ENCODE peak calls at places on chromosomes 2 and 18, in six cellular contexts. W is mesothelial cell of epicardium; H is prostate gland; C is MCF 10A; A is dorsolateral prefrontal cortex; T is CD8-positive, alpha-beta T cell. F is an unnamed sample.
A peak's percentile ranks its signal among the peaks of the same experiment; 100 is the strongest.

GRCh38 chr2:60527762-60528161 is 25.7 kb downstream of the BCL11A start:
- DNase-seq in W (no peak), H (no peak), C (no peak), A (no peak), T (no peak), F (no peak)

GRCh38 chr2:84906900-84907714 is 1.7 kb downstream of the TMSB10 start:
- DNase-seq in W (no peak), H (no peak), C (peak; percentile 98), A (no peak), T (no peak), F (no peak)

GRCh38 chr2:178152033-178152432 is 39.8 kb downstream of the RBM45 start:
- DNase-seq in W (no peak), H (no peak), C (no peak), A (no peak), T (no peak), F (no peak)

GRCh38 chr18:23532848-23533247 is 29.5 kb downstream of the RMC1 start:
- DNase-seq in W (no peak), H (no peak), C (no peak), A (no peak), T (no peak), F (no peak)

GRCh38 chr2:159894145-159894838 is 96.3 kb upstream of the CD302 start:
- DNase-seq in W (no peak), H (no peak), C (no peak), A (no peak), T (no peak), F (no peak)

GRCh38 chr18:49628119-49628518 is 66.3 kb downstream of the LIPG start:
- DNase-seq in W (no peak), H (no peak), C (peak; percentile 56), A (no peak), T (no peak), F (no peak)

GRCh38 chr2:116719841-116720240 is 1094.7 kb upstream of the DDX18 start:
- DNase-seq in W (no peak), H (no peak), C (peak; percentile 95), A (no peak), T (no peak), F (no peak)

GRCh38 chr18:2337552-2338141 is 233.7 kb downstream of the METTL4 start:
- DNase-seq in W (no peak), H (no peak), C (peak; percentile 57), A (no peak), T (peak; percentile 5), F (no peak)

GRCh38 chr2:233999182-233999581 is 51.3 kb upstream of the SPP2 start:
- DNase-seq in W (no peak), H (no peak), C (no peak), A (no peak), T (no peak), F (no peak)

GRCh38 chr2:192070099-192070498 is 124.6 kb downstream of the TMEFF2 start:
- DNase-seq in W (no peak), H (no peak), C (no peak), A (no peak), T (no peak), F (no peak)

GRCh38 chr2:134669731-134670669 is 48.8 kb downstream of the TMEM163 start:
- DNase-seq in W (no peak), H (no peak), C (no peak), A (no peak), T (peak; percentile 50), F (no peak)

GRCh38 chr18:23825978-23826405 is 136.7 kb downstream of the LAMA3 start:
- DNase-seq in W (no peak), H (peak; percentile 90), C (peak; percentile 89), A (peak; percentile 73), T (no peak), F (no peak)

GRCh38 chr2:39375917-39376316 is 61.2 kb downstream of the MAP4K3 start:
- DNase-seq in W (no peak), H (no peak), C (no peak), A (no peak), T (no peak), F (no peak)

GRCh38 chr2:153819501-153819900 is 52.2 kb upstream of the GALNT13 start:
- DNase-seq in W (no peak), H (no peak), C (peak; percentile 10), A (no peak), T (no peak), F (no peak)

GRCh38 chr2:138516030-138516704 is 14.6 kb downstream of the SPOPL start:
- DNase-seq in W (no peak), H (no peak), C (no peak), A (no peak), T (no peak), F (no peak)

GRCh38 chr18:79828258-79828657 is 30.5 kb downstream of the KCNG2 start:
- DNase-seq in W (no peak), H (no peak), C (no peak), A (no peak), T (no peak), F (no peak)

GRCh38 chr2:164620873-164621760 is at the start of gene GRB14:
- DNase-seq in W (peak; percentile 26), H (peak; percentile 50), C (peak; percentile 85), A (no peak), T (no peak), F (peak; percentile 82)

GRCh38 chr18:54222922-54223567 is 1.4 kb downstream of the MBD2 start:
- DNase-seq in W (no peak), H (peak; percentile 23), C (no peak), A (no peak), T (peak; percentile 16), F (no peak)

GRCh38 chr2:136242687-136243277 is 124.8 kb upstream of the CXCR4 start:
- DNase-seq in W (no peak), H (no peak), C (no peak), A (no peak), T (no peak), F (no peak)

GRCh38 chr18:67421666-67422065 is 94.9 kb downstream of the DSEL start:
- DNase-seq in W (no peak), H (no peak), C (peak; percentile 1), A (no peak), T (no peak), F (no peak)

GRCh38 chr2:224885836-224886547 is 156.3 kb downstream of the DOCK10 start:
- DNase-seq in W (no peak), H (no peak), C (peak; percentile 86), A (no peak), T (no peak), F (no peak)

DNA sequence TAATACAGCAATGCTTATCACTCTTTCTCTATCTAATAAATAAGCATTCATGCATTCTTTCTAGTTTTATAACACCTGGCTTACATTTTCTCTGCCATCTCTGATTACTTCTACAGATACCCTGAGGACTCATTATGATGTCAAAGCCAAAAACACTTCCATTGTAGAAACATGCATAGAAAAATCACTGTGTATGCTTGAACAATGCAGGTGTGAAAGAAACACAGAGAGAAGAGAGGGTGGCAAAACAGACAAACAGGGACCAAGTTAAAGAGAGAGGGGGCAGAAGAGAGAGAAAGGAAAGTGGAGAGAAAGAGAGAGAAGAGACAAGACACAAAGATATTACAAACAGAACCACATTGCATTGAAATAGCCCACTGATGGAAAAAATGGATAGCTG is 4.4 kb downstream of the MYT1L start:
- DNase-seq in W (no peak), H (no peak), C (no peak), A (no peak), T (no peak), F (no peak)
- TF ChIP-seq CTCF in W (no peak), H (no peak), C (no peak), A (no peak), T (no peak), F (no peak)

GRCh38 chr2:237858294-237859081 is 935 bp upstream of the RAMP1 start:
- DNase-seq in W (no peak), H (peak; percentile 71), C (peak; percentile 84), A (peak; percentile 83), T (no peak), F (peak; percentile 41)
- TF ChIP-seq CTCF in W (no peak), H (peak; percentile 70), C (peak; percentile 81), A (peak; percentile 83), T (no peak), F (peak; percentile 72)

GRCh38 chr2:207630491-207630890 is 5.3 kb upstream of the METTL21A start:
- DNase-seq in W (no peak), H (no peak), C (no peak), A (no peak), T (no peak), F (no peak)

GRCh38 chr2:207629553-207629952 is 4.4 kb upstream of the METTL21A start:
- DNase-seq in W (no peak), H (no peak), C (no peak), A (no peak), T (no peak), F (no peak)

GRCh38 chr2:207624170-207625013 is 802 bp downstream of the METTL21A start:
- DNase-seq in W (peak; percentile 56), H (peak; percentile 68), C (peak; percentile 58), A (peak; percentile 56), T (peak; percentile 34), F (peak; percentile 51)

GRCh38 chr2:207621640-207622039 is 3.6 kb downstream of the METTL21A start:
- DNase-seq in W (no peak), H (no peak), C (no peak), A (no peak), T (no peak), F (no peak)

DNA sequence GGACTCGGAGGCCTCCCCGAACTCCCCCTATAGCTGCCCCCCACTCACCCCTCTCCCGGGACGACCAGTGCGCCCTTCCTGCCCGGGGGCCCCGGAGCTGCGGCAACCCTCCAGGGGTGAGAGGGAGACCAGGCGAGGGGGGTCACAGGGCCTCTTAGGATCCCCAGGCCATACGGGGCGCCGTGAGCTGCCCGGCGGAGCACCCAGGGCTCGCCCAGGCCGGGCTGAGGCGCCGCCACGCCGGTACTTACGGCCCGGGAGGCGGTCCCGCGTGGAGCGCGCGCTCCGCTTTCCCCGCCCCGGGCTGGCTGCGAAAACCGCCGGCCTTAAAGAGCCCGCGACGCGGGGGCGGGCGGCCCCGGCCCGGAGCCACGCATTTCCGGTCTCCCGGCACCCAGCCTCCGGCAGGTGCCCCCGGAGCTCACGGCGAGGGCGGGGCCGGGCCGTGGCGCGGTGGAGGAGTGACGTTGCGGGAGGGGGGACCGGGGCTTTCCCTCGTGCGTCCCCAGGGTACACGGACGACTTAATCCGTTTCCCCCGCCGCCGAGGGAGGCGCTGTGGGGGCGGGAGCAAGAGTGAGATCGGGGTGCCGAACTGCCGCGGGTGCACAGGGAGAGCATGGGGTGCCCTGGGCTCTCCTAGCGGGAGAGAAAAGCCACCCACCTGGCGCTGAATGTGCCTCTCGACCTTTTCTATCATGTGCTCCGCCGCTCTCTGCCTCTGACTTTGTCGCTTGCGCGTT is at the start of gene METTL21A:
- DNase-seq in W (peak; percentile 61), H (peak; percentile 83), C (peak; percentile 85), A (peak; percentile 86), T (peak; percentile 88), F (peak; percentile 72)
- TF ChIP-seq CTCF in W (no peak), H (peak; percentile 7), C (peak; percentile 25), A (peak; percentile 62), T (peak; percentile 49), F (peak; percentile 56)

GRCh38 chr2:34365512-34365911 is 766.4 kb upstream of the FAM98A start:
- DNase-seq in W (no peak), H (no peak), C (no peak), A (no peak), T (no peak), F (no peak)

GRCh38 chr2:34368304-34368703 is 769.2 kb upstream of the FAM98A start:
- DNase-seq in W (no peak), H (no peak), C (no peak), A (no peak), T (no peak), F (no peak)

DNA sequence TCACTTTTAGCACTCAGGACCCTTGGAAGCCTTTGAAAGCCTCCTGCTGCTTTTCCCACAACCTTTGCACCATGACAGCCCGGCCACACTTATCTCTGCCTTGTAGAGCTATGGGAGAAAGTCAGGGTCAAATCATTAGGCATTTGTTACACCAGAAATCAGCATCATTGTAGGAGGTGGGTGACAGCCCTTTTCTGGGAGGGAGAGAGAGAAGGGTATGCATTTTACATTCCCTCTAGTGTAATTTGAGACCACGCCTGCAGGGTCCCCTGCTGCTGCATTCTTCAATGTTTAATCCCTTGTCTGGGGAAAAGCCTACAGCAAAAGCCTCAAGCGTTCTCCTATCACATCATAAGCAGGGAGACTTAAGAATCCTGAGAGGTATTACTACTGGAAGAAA is 766.8 kb upstream of the FAM98A start:
- DNase-seq in W (no peak), H (no peak), C (no peak), A (no peak), T (no peak), F (no peak)
- TF ChIP-seq CTCF in W (no peak), H (no peak), C (no peak), A (no peak), T (no peak), F (peak; percentile 35)